ENCODE peak calls at places on chromosomes 13 and 19, in five cellular contexts. R, Q, V, W and T are unnamed samples.

GRCh38 chr19:38055655-38056521 is 148.9 kb downstream of the SIPA1L3 start:
- DNase-seq in V (no peak), R (no peak), W (no peak), Q (no peak), T (peak)

GRCh38 chr19:16608290-16608704 is 19.7 kb downstream of the MED26 start:
- DNase-seq in R (peak), Q (no peak), V (peak), W (no peak), T (peak)

GRCh38 chr19:13621413-13621812 is 115.1 kb upstream of the CACNA1A start:
- DNase-seq in R (peak), W (no peak), V (peak), Q (no peak), T (peak)

GRCh38 chr13:40109324-40109958 is 454.0 kb downstream of the COG6 start:
- DNase-seq in R (peak), W (no peak), V (peak), Q (no peak), T (peak)

GRCh38 chr13:21219044-21219381 is 42.6 kb downstream of the MRPL57 start:
- DNase-seq in V (no peak), R (no peak), Q (no peak), W (no peak), T (no peak)

GRCh38 chr19:48836089-48837017 is at the start of gene HSD17B14:
- DNase-seq in Q (no peak), R (peak), W (peak), V (peak), T (peak)

GRCh38 chr13:40496035-40496810 is 170.2 kb downstream of the FOXO1 start:
- DNase-seq in R (no peak), Q (no peak), W (no peak), V (peak), T (no peak)

GRCh38 chr13:92842145-92842544 is 384.5 kb upstream of the GPC6 start:
- DNase-seq in Q (no peak), V (peak), W (no peak), R (peak), T (peak)

GRCh38 chr19:28128341-28128740 is 1084.6 kb downstream of the UQCRFS1 start:
- DNase-seq in V (no peak), R (no peak), W (no peak), Q (no peak), T (no peak)

GRCh38 chr13:82323101-82323500 is 1559.2 kb downstream of the SLITRK1 start:
- DNase-seq in Q (no peak), R (no peak), V (no peak), W (no peak), T (no peak)

GRCh38 chr19:40607898-40608621 is 6.9 kb downstream of the LTBP4 start:
- DNase-seq in V (no peak), W (no peak), R (no peak), Q (peak), T (no peak)

GRCh38 chr13:65943024-65943423 is 1287.1 kb downstream of the PCDH9 start:
- DNase-seq in W (no peak), R (no peak), Q (no peak), V (peak), T (peak)

GRCh38 chr13:98826156-98826555 is 73.7 kb upstream of the SLC15A1 start:
- DNase-seq in Q (no peak), W (no peak), R (no peak), V (no peak), T (peak)

GRCh38 chr13:44565881-44566280 is 10.2 kb downstream of the TSC22D1 start:
- DNase-seq in V (no peak), Q (no peak), W (no peak), R (no peak), T (peak)

GRCh38 chr13:102400619-102401125 is 1.2 kb downstream of the FGF14 start:
- DNase-seq in R (no peak), W (peak), Q (no peak), V (peak), T (no peak)

GRCh38 chr13:97448503-97449251 is 14.7 kb downstream of the RAP2A start:
- DNase-seq in V (peak), R (no peak), W (no peak), Q (no peak), T (no peak)

GRCh38 chr19:53980553-53981407 is 10.7 kb upstream of the CACNG6 start:
- DNase-seq in Q (no peak), W (no peak), V (peak), R (peak), T (peak)

GRCh38 chr13:65472336-65472735 is 1757.8 kb downstream of the PCDH9 start:
- DNase-seq in Q (no peak), V (no peak), R (no peak), W (no peak), T (no peak)

GRCh38 chr13:73058741-73059459 is at the start of gene KLF5:
- DNase-seq in W (peak), V (peak), R (peak), Q (peak), T (peak)

GRCh38 chr19:15466851-15467733 is 2.7 kb upstream of the RASAL3 start:
- DNase-seq in W (no peak), Q (no peak), R (peak), V (peak), T (peak)

GRCh38 chr13:95349267-95349666 is 48.0 kb upstream of the ABCC4 start:
- DNase-seq in W (no peak), V (peak), R (no peak), Q (no peak), T (peak)

GRCh38 chr13:112747256-112747655 is 57.4 kb downstream of the ATP11A start:
- DNase-seq in W (no peak), V (no peak), Q (no peak), R (no peak), T (no peak)

GRCh38 chr19:7904074-7905020 is 670 bp downstream of the MAP2K7 start:
- DNase-seq in W (peak), V (no peak), Q (peak), R (no peak), T (no peak)

GRCh38 chr19:40571005-40571318 is 5.7 kb upstream of the SHKBP1 start:
- DNase-seq in Q (no peak), W (no peak), R (no peak), V (no peak), T (no peak)

GRCh38 chr13:25462301-25463125 is 90.7 kb downstream of the ATP8A2 start:
- DNase-seq in V (no peak), W (no peak), Q (no peak), R (no peak), T (no peak)

GRCh38 chr13:25463496-25463895 is 91.7 kb downstream of the ATP8A2 start:
- DNase-seq in R (peak), Q (no peak), V (no peak), W (no peak), T (peak)

GRCh38 chr13:25469179-25469545 is 97.4 kb downstream of the ATP8A2 start:
- DNase-seq in V (no peak), R (no peak), W (no peak), Q (no peak), T (no peak)

GRCh38 chr13:25468330-25469178 is 96.8 kb downstream of the ATP8A2 start:
- DNase-seq in W (peak), V (no peak), R (no peak), Q (no peak), T (no peak)

GRCh38 chr13:25466880-25467279 is 95.1 kb downstream of the ATP8A2 start:
- DNase-seq in W (no peak), Q (no peak), R (no peak), V (no peak), T (no peak)
- H3K4me3 ChIP-seq in W (no peak), Q (no peak), R (no peak), V (no peak), T (no peak)

GRCh38 chr19:10895920-10896319 is 24.6 kb downstream of the CARM1 start:
- DNase-seq in R (no peak), Q (no peak), W (no peak), V (no peak), T (no peak)
- TF ChIP-seq CTCF in R (peak), Q (no peak), W (peak), V (peak), T (no peak)

GRCh38 chr19:1074512-1075283 is 7.7 kb downstream of the ARHGAP45 start:
- DNase-seq in W (peak), Q (peak), R (no peak), V (no peak), T (no peak)

GRCh38 chr19:1076046-1076386 is 9.0 kb downstream of the ARHGAP45 start:
- DNase-seq in R (no peak), V (no peak), W (no peak), Q (no peak), T (no peak)

GRCh38 chr19:1072371-1073015 is 5.5 kb downstream of the ARHGAP45 start:
- DNase-seq in R (no peak), Q (no peak), V (no peak), W (no peak), T (no peak)

GRCh38 chr19:1073063-1073955 is 6.3 kb downstream of the ARHGAP45 start:
- DNase-seq in V (no peak), Q (no peak), R (no peak), W (peak), T (no peak)

GRCh38 chr19:1073956-1074511 is 7.1 kb downstream of the ARHGAP45 start:
- DNase-seq in R (no peak), W (peak), Q (peak), V (no peak), T (no peak)
- H3K4me3 ChIP-seq in R (no peak), W (peak), Q (no peak), V (no peak), T (no peak)

DNA sequence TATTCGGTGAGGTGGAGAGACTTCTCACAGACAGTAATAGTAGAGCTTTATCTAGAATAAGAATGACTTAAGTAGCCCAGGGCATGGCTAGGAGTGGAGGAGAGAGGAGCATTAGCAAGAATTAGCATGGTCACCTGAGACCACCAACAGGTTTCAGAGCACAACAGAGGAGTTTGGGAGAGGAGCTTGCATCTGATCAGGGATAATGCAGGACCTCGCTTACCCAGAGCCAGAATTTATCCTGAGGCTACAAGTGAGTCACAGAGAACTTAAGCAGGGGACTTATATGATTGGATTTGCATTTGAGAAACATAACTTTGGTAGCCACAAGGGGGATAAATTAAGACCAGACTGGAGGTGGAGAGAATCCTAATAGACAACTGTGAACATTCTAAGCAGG is 102.1 kb upstream of the FNDC3A start:
- DNase-seq in R (no peak), Q (no peak), V (peak), W (peak), T (peak)
- TF ChIP-seq CTCF in R (peak), Q (no peak), V (peak), W (peak), T (no peak)

GRCh38 chr13:48578516-48579166 is 45.8 kb upstream of the RCBTB2 start:
- DNase-seq in R (no peak), W (no peak), V (no peak), Q (no peak), T (no peak)
- H3K4me3 ChIP-seq in R (no peak), W (no peak), V (no peak), Q (no peak), T (no peak)

DNA sequence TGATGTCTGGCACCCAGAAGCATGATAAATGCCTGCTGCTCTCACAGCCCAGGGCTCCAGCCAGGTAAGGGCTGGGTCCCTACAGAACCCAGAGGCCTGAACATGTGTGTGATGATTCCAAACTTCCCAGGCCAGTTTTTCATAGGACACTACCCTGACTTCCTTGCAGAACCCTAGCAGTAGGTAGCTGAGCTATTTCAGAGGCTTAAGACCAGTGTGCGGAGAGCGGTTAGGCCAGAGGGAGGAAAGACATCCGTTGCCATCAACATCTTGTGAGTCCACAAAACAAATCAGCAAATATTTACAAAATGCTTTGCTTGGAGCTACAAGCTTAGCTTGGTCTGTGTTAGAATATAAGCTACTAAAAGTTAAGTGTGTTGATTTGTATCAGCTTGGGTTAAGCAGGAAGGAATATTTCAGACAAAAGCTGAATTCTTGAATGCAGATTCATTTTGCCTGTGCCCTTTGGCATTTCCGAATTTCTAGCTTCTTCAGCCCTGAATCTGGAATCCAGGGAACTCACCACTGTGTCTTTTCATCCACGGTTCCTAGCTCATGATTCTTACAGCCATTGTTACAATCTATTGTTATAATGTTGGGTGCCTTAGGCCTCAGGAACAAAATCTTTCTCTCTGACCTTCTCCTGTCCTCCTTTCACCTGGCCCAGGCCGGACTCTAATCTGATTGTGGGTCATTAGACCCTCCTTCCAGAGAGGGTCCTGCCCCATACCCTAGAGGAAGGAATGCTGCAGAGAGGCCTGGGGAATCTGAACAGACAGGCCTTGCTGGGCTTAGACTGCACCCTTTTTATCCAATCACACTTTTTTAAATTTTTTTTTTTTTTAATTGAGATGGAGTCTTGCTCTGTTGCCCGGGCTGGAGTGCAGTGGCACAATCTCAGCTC is 12.4 kb downstream of the RAB20 start:
- DNase-seq in Q (no peak), R (no peak), W (no peak), V (no peak), T (no peak)
- TF ChIP-seq CTCF in Q (no peak), R (no peak), W (no peak), V (no peak), T (no peak)

DNA sequence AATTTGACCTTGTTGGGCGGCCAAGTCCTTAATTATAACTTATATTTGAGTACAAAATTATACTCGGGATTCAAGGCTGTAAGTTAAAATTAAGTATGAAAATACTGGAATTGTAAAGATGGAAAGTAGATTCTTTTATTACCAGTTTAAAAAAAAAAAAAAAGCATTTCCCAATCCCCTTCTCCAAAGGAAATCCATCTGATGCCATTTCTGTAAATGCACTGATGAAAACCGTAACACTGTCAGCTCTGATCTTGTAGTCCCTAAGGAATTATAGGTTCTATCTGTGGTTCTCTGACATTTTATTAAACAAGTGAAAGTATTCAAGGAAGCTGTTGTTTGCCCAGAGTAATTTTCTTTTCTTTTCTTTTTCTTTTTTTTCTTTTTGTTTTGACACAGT is 41.6 kb upstream of the HNRNPA1L2 start:
- DNase-seq in R (no peak), Q (no peak), W (no peak), V (peak), T (peak)
- H3K4me3 ChIP-seq in R (peak), Q (no peak), W (peak), V (peak), T (peak)

GRCh38 chr13:91247768-91248167 is 99.7 kb upstream of the MIR17HG start:
- DNase-seq in V (peak), W (no peak), R (no peak), Q (no peak), T (no peak)
- TF ChIP-seq CTCF in V (no peak), W (peak), R (peak), Q (no peak), T (no peak)

GRCh38 chr19:42123765-42124164 is 8.5 kb downstream of the POU2F2 start:
- DNase-seq in R (no peak), W (no peak), V (no peak), Q (no peak), T (no peak)

GRCh38 chr19:42129399-42130253 is 2.6 kb downstream of the POU2F2 start:
- DNase-seq in R (no peak), W (peak), Q (peak), V (peak), T (peak)

GRCh38 chr19:42125536-42125935 is 6.7 kb downstream of the POU2F2 start:
- DNase-seq in W (no peak), R (no peak), Q (no peak), V (no peak), T (no peak)

GRCh38 chr19:42124386-42124901 is 7.8 kb downstream of the POU2F2 start:
- DNase-seq in W (no peak), R (no peak), Q (no peak), V (no peak), T (no peak)

DNA sequence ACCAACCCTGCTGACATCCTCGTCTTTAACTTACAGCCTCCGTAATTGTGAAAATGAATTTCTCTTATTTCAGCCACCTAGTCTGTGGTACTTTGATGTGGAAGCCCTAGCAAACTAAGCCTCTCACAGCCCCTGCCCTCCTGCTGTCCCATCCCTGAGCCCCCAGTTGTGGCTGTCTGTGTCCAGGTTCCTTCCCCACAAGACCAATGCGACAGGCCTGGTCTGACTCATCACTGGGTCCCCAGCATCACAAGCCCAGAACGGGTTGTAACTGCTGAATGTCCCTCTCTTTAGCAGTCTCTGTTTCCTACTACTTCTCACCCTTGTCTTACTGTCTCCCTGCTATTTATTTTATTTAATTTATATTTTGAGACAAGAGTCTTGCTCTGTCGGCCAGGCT is 5.7 kb downstream of the POU2F2 start:
- DNase-seq in W (no peak), V (no peak), R (no peak), Q (no peak), T (no peak)
- H3K4me3 ChIP-seq in W (no peak), V (no peak), R (no peak), Q (no peak), T (no peak)

DNA sequence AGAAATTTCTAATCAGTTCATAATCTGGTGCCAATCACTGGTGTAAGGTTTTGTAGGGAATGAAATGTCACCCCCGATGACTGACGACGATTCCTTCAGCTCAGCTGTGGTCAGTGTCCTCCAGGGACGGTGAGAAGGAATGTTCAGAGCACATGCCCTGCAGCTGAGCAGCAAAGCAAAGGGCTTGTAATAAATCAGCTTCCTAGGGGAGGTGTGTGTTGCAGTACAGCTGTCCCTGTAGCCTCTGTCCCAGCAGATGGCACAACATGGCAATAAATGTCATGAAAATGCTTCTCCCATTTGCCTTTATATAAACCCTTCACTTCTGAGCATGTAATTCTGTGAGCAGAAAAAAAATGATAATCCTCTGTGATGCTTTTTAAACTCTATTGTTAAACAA is 102.4 kb downstream of the FAM216B start:
- DNase-seq in V (peak), Q (peak), W (peak), R (peak), T (peak)
- TF ChIP-seq CTCF in V (peak), Q (no peak), W (peak), R (peak), T (peak)